ENCODE peak calls at places on chromosomes 7 and 10, in ten cellular contexts. One of them, this sample, is unnamed.

GRCh38 chr7:134593530-134594392 is 44.9 kb downstream of the AKR1B15 start:
- DNase-seq in neural progenitor cell: peak
- DNase-seq in HCT116: no peak
- DNase-seq in endothelial cell of umbilical vein: peak
- DNase-seq in hepatocyte: peak
- DNase-seq in GM12878: no peak
- DNase-seq in K562: peak
- DNase-seq in mammary epithelial cell: peak
- DNase-seq in MM.1S: no peak
- DNase-seq in fibroblast of lung: peak
- DNase-seq in this sample: no peak

GRCh38 chr10:75187961-75188426 is 22.6 kb upstream of the VDAC2 start:
- DNase-seq in neural progenitor cell: peak
- DNase-seq in HCT116: peak
- DNase-seq in endothelial cell of umbilical vein: peak
- DNase-seq in hepatocyte: peak
- DNase-seq in GM12878: peak
- DNase-seq in K562: peak
- DNase-seq in mammary epithelial cell: peak
- DNase-seq in MM.1S: peak
- DNase-seq in fibroblast of lung: peak
- DNase-seq in this sample: peak

GRCh38 chr10:112778579-112778978 is 171.5 kb upstream of the TCF7L2 start:
- DNase-seq in neural progenitor cell: no peak
- DNase-seq in HCT116: no peak
- DNase-seq in endothelial cell of umbilical vein: peak
- DNase-seq in hepatocyte: peak
- DNase-seq in GM12878: no peak
- DNase-seq in K562: no peak
- DNase-seq in mammary epithelial cell: no peak
- DNase-seq in MM.1S: no peak
- DNase-seq in fibroblast of lung: peak
- DNase-seq in this sample: no peak

GRCh38 chr10:6230335-6230734 is 27.6 kb downstream of the PFKFB3 start:
- DNase-seq in neural progenitor cell: no peak
- DNase-seq in HCT116: no peak
- DNase-seq in endothelial cell of umbilical vein: no peak
- DNase-seq in hepatocyte: no peak
- DNase-seq in GM12878: no peak
- DNase-seq in K562: no peak
- DNase-seq in mammary epithelial cell: no peak
- DNase-seq in MM.1S: no peak
- DNase-seq in fibroblast of lung: no peak
- DNase-seq in this sample: no peak

GRCh38 chr7:20197125-20197524 is 20.1 kb downstream of the MACC1 start:
- DNase-seq in neural progenitor cell: no peak
- DNase-seq in HCT116: no peak
- DNase-seq in endothelial cell of umbilical vein: no peak
- DNase-seq in hepatocyte: no peak
- DNase-seq in GM12878: no peak
- DNase-seq in K562: no peak
- DNase-seq in mammary epithelial cell: no peak
- DNase-seq in MM.1S: no peak
- DNase-seq in fibroblast of lung: no peak
- DNase-seq in this sample: no peak

GRCh38 chr7:151743481-151743983 is 133.4 kb downstream of the PRKAG2 start:
- DNase-seq in neural progenitor cell: no peak
- DNase-seq in HCT116: no peak
- DNase-seq in endothelial cell of umbilical vein: peak
- DNase-seq in hepatocyte: no peak
- DNase-seq in GM12878: no peak
- DNase-seq in K562: no peak
- DNase-seq in mammary epithelial cell: no peak
- DNase-seq in MM.1S: no peak
- DNase-seq in fibroblast of lung: no peak
- DNase-seq in this sample: no peak

GRCh38 chr7:26515462-26515861 is 223.8 kb downstream of the SNX10 start:
- DNase-seq in neural progenitor cell: no peak
- DNase-seq in HCT116: peak
- DNase-seq in endothelial cell of umbilical vein: no peak
- DNase-seq in hepatocyte: no peak
- DNase-seq in GM12878: no peak
- DNase-seq in K562: no peak
- DNase-seq in mammary epithelial cell: peak
- DNase-seq in MM.1S: peak
- DNase-seq in fibroblast of lung: no peak
- DNase-seq in this sample: no peak

GRCh38 chr10:95308389-95309302 is 17.8 kb upstream of the PDLIM1 start:
- DNase-seq in neural progenitor cell: peak
- DNase-seq in HCT116: peak
- DNase-seq in endothelial cell of umbilical vein: peak
- DNase-seq in hepatocyte: peak
- DNase-seq in GM12878: no peak
- DNase-seq in K562: peak
- DNase-seq in mammary epithelial cell: peak
- DNase-seq in MM.1S: no peak
- DNase-seq in fibroblast of lung: peak
- DNase-seq in this sample: no peak

GRCh38 chr7:106021211-106022067 is 58.4 kb downstream of the CDHR3 start:
- DNase-seq in neural progenitor cell: no peak
- DNase-seq in HCT116: no peak
- DNase-seq in endothelial cell of umbilical vein: no peak
- DNase-seq in hepatocyte: no peak
- DNase-seq in GM12878: no peak
- DNase-seq in K562: no peak
- DNase-seq in mammary epithelial cell: no peak
- DNase-seq in MM.1S: no peak
- DNase-seq in fibroblast of lung: no peak
- DNase-seq in this sample: no peak

GRCh38 chr10:128398999-128399398 is 272.8 kb upstream of the MKI67 start:
- DNase-seq in neural progenitor cell: no peak
- DNase-seq in HCT116: no peak
- DNase-seq in endothelial cell of umbilical vein: no peak
- DNase-seq in hepatocyte: no peak
- DNase-seq in GM12878: no peak
- DNase-seq in K562: no peak
- DNase-seq in mammary epithelial cell: no peak
- DNase-seq in MM.1S: no peak
- DNase-seq in fibroblast of lung: no peak
- DNase-seq in this sample: no peak

GRCh38 chr10:30481603-30482002 is 47.6 kb downstream of the MAP3K8 start:
- DNase-seq in neural progenitor cell: no peak
- DNase-seq in HCT116: no peak
- DNase-seq in endothelial cell of umbilical vein: no peak
- DNase-seq in hepatocyte: no peak
- DNase-seq in GM12878: no peak
- DNase-seq in K562: no peak
- DNase-seq in mammary epithelial cell: no peak
- DNase-seq in MM.1S: no peak
- DNase-seq in fibroblast of lung: no peak
- DNase-seq in this sample: no peak

GRCh38 chr7:84368122-84368521 is 173.5 kb upstream of the SEMA3A start:
- DNase-seq in neural progenitor cell: no peak
- DNase-seq in HCT116: no peak
- DNase-seq in endothelial cell of umbilical vein: no peak
- DNase-seq in hepatocyte: no peak
- DNase-seq in GM12878: no peak
- DNase-seq in K562: no peak
- DNase-seq in mammary epithelial cell: no peak
- DNase-seq in MM.1S: no peak
- DNase-seq in fibroblast of lung: no peak
- DNase-seq in this sample: no peak

GRCh38 chr10:119201233-119201632 is 6.1 kb upstream of the GRK5 start:
- DNase-seq in neural progenitor cell: no peak
- DNase-seq in HCT116: no peak
- DNase-seq in endothelial cell of umbilical vein: no peak
- DNase-seq in hepatocyte: no peak
- DNase-seq in GM12878: no peak
- DNase-seq in K562: no peak
- DNase-seq in mammary epithelial cell: peak
- DNase-seq in MM.1S: no peak
- DNase-seq in fibroblast of lung: no peak
- DNase-seq in this sample: no peak

GRCh38 chr7:74141705-74142104 is 32.5 kb upstream of the EIF4H start:
- DNase-seq in neural progenitor cell: no peak
- DNase-seq in HCT116: peak
- DNase-seq in endothelial cell of umbilical vein: peak
- DNase-seq in hepatocyte: no peak
- DNase-seq in GM12878: no peak
- DNase-seq in K562: no peak
- DNase-seq in mammary epithelial cell: peak
- DNase-seq in MM.1S: no peak
- DNase-seq in fibroblast of lung: no peak
- DNase-seq in this sample: no peak

GRCh38 chr7:36207451-36208291 is 54.6 kb downstream of the EEPD1 start:
- DNase-seq in neural progenitor cell: no peak
- DNase-seq in HCT116: no peak
- DNase-seq in endothelial cell of umbilical vein: no peak
- DNase-seq in hepatocyte: peak
- DNase-seq in GM12878: no peak
- DNase-seq in K562: no peak
- DNase-seq in mammary epithelial cell: peak
- DNase-seq in MM.1S: no peak
- DNase-seq in fibroblast of lung: peak
- DNase-seq in this sample: no peak

GRCh38 chr10:49379596-49380410 is 16.1 kb downstream of the DRGX start:
- DNase-seq in neural progenitor cell: no peak
- DNase-seq in HCT116: peak
- DNase-seq in endothelial cell of umbilical vein: no peak
- DNase-seq in hepatocyte: no peak
- DNase-seq in GM12878: no peak
- DNase-seq in K562: peak
- DNase-seq in mammary epithelial cell: no peak
- DNase-seq in MM.1S: no peak
- DNase-seq in fibroblast of lung: no peak
- DNase-seq in this sample: no peak

DNA sequence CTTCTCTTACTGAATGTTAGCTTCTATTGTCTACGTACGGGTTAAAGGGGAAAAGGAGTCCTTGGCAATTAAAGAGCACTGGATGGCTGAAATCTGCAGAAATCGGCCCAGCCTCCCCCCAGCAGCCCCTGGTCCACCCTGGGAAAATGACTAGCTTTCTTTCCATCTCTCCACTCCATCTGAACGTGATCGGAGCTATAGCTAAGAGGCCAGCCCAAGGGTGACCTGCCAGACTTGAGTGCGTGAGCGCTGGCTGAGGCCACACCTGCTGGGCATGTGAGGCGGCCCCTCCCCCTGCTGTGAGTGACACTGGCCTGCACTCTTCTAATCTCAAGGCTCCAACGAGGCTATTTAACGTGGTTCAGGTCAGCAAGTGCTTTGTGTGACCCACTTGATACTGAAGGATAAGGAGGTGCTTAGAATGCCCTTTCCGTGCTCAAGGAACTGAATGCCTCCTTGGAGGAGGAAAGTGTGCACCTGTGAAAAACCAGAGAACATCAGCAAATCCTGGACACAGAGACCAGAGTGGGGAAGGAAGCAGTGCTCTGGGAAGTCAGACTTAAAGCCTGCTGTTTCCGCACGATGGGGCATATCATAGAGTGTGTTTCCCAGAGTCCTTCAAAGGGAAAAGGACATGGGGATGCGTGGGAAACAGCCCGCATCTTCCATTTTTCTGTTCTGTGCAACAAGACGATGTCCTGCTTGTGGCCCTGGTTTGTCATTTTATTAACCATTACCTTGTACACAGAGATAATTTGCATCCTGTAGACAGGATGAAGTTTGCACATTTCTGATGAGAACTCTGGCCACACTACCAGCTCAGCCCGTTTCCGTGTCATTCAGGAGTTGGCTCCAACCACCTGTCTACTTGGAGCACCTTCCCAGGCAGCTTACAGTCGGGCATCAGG is 12.5 kb upstream of the MNX1 start:
- DNase-seq in neural progenitor cell: peak
- DNase-seq in HCT116: no peak
- DNase-seq in endothelial cell of umbilical vein: no peak
- DNase-seq in hepatocyte: peak
- DNase-seq in GM12878: no peak
- DNase-seq in K562: no peak
- DNase-seq in mammary epithelial cell: no peak
- DNase-seq in MM.1S: no peak
- DNase-seq in fibroblast of lung: no peak
- DNase-seq in this sample: no peak
- TF ChIP-seq EZH2 in neural progenitor cell: peak
- TF ChIP-seq EZH2 in HCT116: no peak
- TF ChIP-seq EZH2 in endothelial cell of umbilical vein: no peak
- TF ChIP-seq EZH2 in hepatocyte: no peak
- TF ChIP-seq EZH2 in GM12878: no peak
- TF ChIP-seq EZH2 in K562: peak
- TF ChIP-seq EZH2 in mammary epithelial cell: no peak
- TF ChIP-seq EZH2 in MM.1S: no peak
- TF ChIP-seq EZH2 in fibroblast of lung: peak
- TF ChIP-seq EZH2 in this sample: no peak

GRCh38 chr7:48887500-48887899 is 36.8 kb upstream of the CDC14C start:
- DNase-seq in neural progenitor cell: no peak
- DNase-seq in HCT116: no peak
- DNase-seq in endothelial cell of umbilical vein: no peak
- DNase-seq in hepatocyte: no peak
- DNase-seq in GM12878: no peak
- DNase-seq in K562: no peak
- DNase-seq in mammary epithelial cell: peak
- DNase-seq in MM.1S: no peak
- DNase-seq in fibroblast of lung: peak
- DNase-seq in this sample: no peak
- TF ChIP-seq EZH2 in neural progenitor cell: no peak
- TF ChIP-seq EZH2 in HCT116: no peak
- TF ChIP-seq EZH2 in endothelial cell of umbilical vein: no peak
- TF ChIP-seq EZH2 in hepatocyte: no peak
- TF ChIP-seq EZH2 in GM12878: no peak
- TF ChIP-seq EZH2 in K562: no peak
- TF ChIP-seq EZH2 in mammary epithelial cell: no peak
- TF ChIP-seq EZH2 in MM.1S: no peak
- TF ChIP-seq EZH2 in fibroblast of lung: no peak
- TF ChIP-seq EZH2 in this sample: no peak

DNA sequence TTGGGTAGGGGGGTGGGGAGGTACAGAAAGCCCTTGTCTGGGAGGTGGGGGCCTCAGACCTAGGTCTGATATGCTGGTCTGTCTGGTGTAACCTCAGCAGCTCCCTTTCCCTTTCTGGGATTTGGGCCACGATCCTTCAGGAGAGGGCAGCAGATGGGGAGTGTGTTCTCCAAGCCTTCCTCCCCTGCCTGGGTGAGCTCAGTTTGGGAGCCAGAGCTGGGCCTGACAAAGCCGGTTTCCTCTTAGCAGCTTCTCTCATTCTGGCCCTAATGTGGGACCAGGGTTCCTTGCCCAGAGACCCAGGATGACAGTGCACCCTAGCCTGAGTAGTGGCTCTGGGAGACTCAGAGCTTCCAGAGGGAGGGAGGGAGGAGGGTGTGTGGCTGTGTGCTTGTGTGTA is 96.3 kb downstream of the ZMIZ1 start:
- DNase-seq in neural progenitor cell: no peak
- DNase-seq in HCT116: no peak
- DNase-seq in endothelial cell of umbilical vein: no peak
- DNase-seq in hepatocyte: no peak
- DNase-seq in GM12878: no peak
- DNase-seq in K562: no peak
- DNase-seq in mammary epithelial cell: no peak
- DNase-seq in MM.1S: no peak
- DNase-seq in fibroblast of lung: no peak
- DNase-seq in this sample: no peak
- TF ChIP-seq EZH2 in neural progenitor cell: no peak
- TF ChIP-seq EZH2 in HCT116: no peak
- TF ChIP-seq EZH2 in endothelial cell of umbilical vein: no peak
- TF ChIP-seq EZH2 in hepatocyte: no peak
- TF ChIP-seq EZH2 in GM12878: no peak
- TF ChIP-seq EZH2 in K562: no peak
- TF ChIP-seq EZH2 in mammary epithelial cell: no peak
- TF ChIP-seq EZH2 in MM.1S: no peak
- TF ChIP-seq EZH2 in fibroblast of lung: no peak
- TF ChIP-seq EZH2 in this sample: no peak

GRCh38 chr7:157003445-157004049 is 6.9 kb downstream of the MNX1 start:
- DNase-seq in neural progenitor cell: peak
- DNase-seq in HCT116: no peak
- DNase-seq in endothelial cell of umbilical vein: no peak
- DNase-seq in hepatocyte: no peak
- DNase-seq in GM12878: no peak
- DNase-seq in K562: no peak
- DNase-seq in mammary epithelial cell: no peak
- DNase-seq in MM.1S: peak
- DNase-seq in fibroblast of lung: no peak
- DNase-seq in this sample: no peak
- TF ChIP-seq EZH2 in neural progenitor cell: no peak
- TF ChIP-seq EZH2 in HCT116: no peak
- TF ChIP-seq EZH2 in endothelial cell of umbilical vein: peak
- TF ChIP-seq EZH2 in hepatocyte: no peak
- TF ChIP-seq EZH2 in GM12878: no peak
- TF ChIP-seq EZH2 in K562: no peak
- TF ChIP-seq EZH2 in mammary epithelial cell: no peak
- TF ChIP-seq EZH2 in MM.1S: no peak
- TF ChIP-seq EZH2 in fibroblast of lung: no peak
- TF ChIP-seq EZH2 in this sample: no peak

This sample was measured in H1.